ENCODE peak calls at places on chromosomes 11 and 22, in seven cellular contexts. One of them, this sample, is unnamed.

GRCh38 chr22:23696326-23696851 is 5.6 kb downstream of the RGL4 start:
- DNase-seq in lower leg skin: peak
- DNase-seq in kidney epithelial cell: no peak
- DNase-seq in hypothalamus: no peak
- DNase-seq in AG10803: peak
- DNase-seq in GM23248: no peak
- DNase-seq in COLO829: no peak
- DNase-seq in this sample: no peak

GRCh38 chr11:17845431-17845881 is 110.9 kb downstream of the KCNC1 start:
- DNase-seq in hypothalamus: no peak
- DNase-seq in kidney epithelial cell: no peak
- DNase-seq in GM23248: peak
- DNase-seq in AG10803: peak
- DNase-seq in COLO829: no peak
- DNase-seq in lower leg skin: no peak
- DNase-seq in this sample: no peak

GRCh38 chr22:39290248-39290720 is 29.1 kb downstream of the RPL3 start:
- DNase-seq in hypothalamus: no peak
- DNase-seq in kidney epithelial cell: no peak
- DNase-seq in COLO829: no peak
- DNase-seq in lower leg skin: no peak
- DNase-seq in GM23248: no peak
- DNase-seq in AG10803: no peak
- DNase-seq in this sample: no peak

GRCh38 chr11:69400769-69401590 is 80.5 kb upstream of the LINC01488 start:
- DNase-seq in AG10803: no peak
- DNase-seq in lower leg skin: no peak
- DNase-seq in kidney epithelial cell: no peak
- DNase-seq in GM23248: no peak
- DNase-seq in COLO829: no peak
- DNase-seq in hypothalamus: no peak
- DNase-seq in this sample: no peak

GRCh38 chr11:16605971-16606783 is 132.3 kb upstream of the C11orf58 start:
- DNase-seq in hypothalamus: no peak
- DNase-seq in lower leg skin: peak
- DNase-seq in COLO829: peak
- DNase-seq in GM23248: peak
- DNase-seq in kidney epithelial cell: peak
- DNase-seq in AG10803: peak
- DNase-seq in this sample: peak

GRCh38 chr22:41356430-41357028 is 25.2 kb upstream of the TEF start:
- DNase-seq in COLO829: no peak
- DNase-seq in AG10803: no peak
- DNase-seq in kidney epithelial cell: no peak
- DNase-seq in hypothalamus: no peak
- DNase-seq in lower leg skin: no peak
- DNase-seq in GM23248: no peak
- DNase-seq in this sample: no peak

GRCh38 chr11:79122759-79123158 is 318.1 kb downstream of the TENM4 start:
- DNase-seq in kidney epithelial cell: peak
- DNase-seq in COLO829: no peak
- DNase-seq in AG10803: no peak
- DNase-seq in GM23248: no peak
- DNase-seq in lower leg skin: peak
- DNase-seq in hypothalamus: no peak
- DNase-seq in this sample: no peak

GRCh38 chr11:57131080-57131790 is 50.5 kb upstream of the LRRC55 start:
- DNase-seq in AG10803: peak
- DNase-seq in GM23248: peak
- DNase-seq in hypothalamus: no peak
- DNase-seq in lower leg skin: no peak
- DNase-seq in kidney epithelial cell: no peak
- DNase-seq in COLO829: no peak
- DNase-seq in this sample: peak

GRCh38 chr22:21082248-21082647 is 36.5 kb downstream of the LRRC74B start:
- DNase-seq in GM23248: no peak
- DNase-seq in kidney epithelial cell: no peak
- DNase-seq in AG10803: no peak
- DNase-seq in COLO829: no peak
- DNase-seq in lower leg skin: no peak
- DNase-seq in hypothalamus: no peak
- DNase-seq in this sample: no peak

GRCh38 chr22:38412435-38413084 is 42.4 kb downstream of the KCNJ4 start:
- DNase-seq in AG10803: no peak
- DNase-seq in GM23248: peak
- DNase-seq in COLO829: peak
- DNase-seq in hypothalamus: no peak
- DNase-seq in lower leg skin: peak
- DNase-seq in kidney epithelial cell: no peak
- DNase-seq in this sample: peak

GRCh38 chr11:73429121-73429740 is 53.0 kb downstream of the RELT start:
- DNase-seq in GM23248: peak
- DNase-seq in COLO829: no peak
- DNase-seq in kidney epithelial cell: no peak
- DNase-seq in lower leg skin: no peak
- DNase-seq in hypothalamus: no peak
- DNase-seq in AG10803: peak
- DNase-seq in this sample: no peak

GRCh38 chr22:23190526-23190925 is 10.2 kb downstream of the BCR start:
- DNase-seq in GM23248: no peak
- DNase-seq in kidney epithelial cell: no peak
- DNase-seq in COLO829: no peak
- DNase-seq in AG10803: no peak
- DNase-seq in hypothalamus: no peak
- DNase-seq in lower leg skin: no peak
- DNase-seq in this sample: no peak

GRCh38 chr22:31075961-31076360 is 5.2 kb upstream of the SMTN start:
- DNase-seq in COLO829: no peak
- DNase-seq in GM23248: peak
- DNase-seq in lower leg skin: peak
- DNase-seq in hypothalamus: no peak
- DNase-seq in AG10803: peak
- DNase-seq in kidney epithelial cell: no peak
- DNase-seq in this sample: no peak

GRCh38 chr11:116563028-116563712 is 209.6 kb downstream of the BUD13 start:
- DNase-seq in hypothalamus: no peak
- DNase-seq in COLO829: peak
- DNase-seq in GM23248: peak
- DNase-seq in lower leg skin: no peak
- DNase-seq in kidney epithelial cell: no peak
- DNase-seq in AG10803: peak
- DNase-seq in this sample: no peak

GRCh38 chr11:91795139-91795887 is 429.3 kb upstream of the FAT3 start:
- DNase-seq in AG10803: no peak
- DNase-seq in COLO829: no peak
- DNase-seq in kidney epithelial cell: peak
- DNase-seq in hypothalamus: no peak
- DNase-seq in GM23248: no peak
- DNase-seq in lower leg skin: no peak
- DNase-seq in this sample: no peak

GRCh38 chr22:39748877-39749276 is 144.7 kb downstream of the ENTHD1 start:
- DNase-seq in COLO829: peak
- DNase-seq in lower leg skin: no peak
- DNase-seq in GM23248: peak
- DNase-seq in hypothalamus: no peak
- DNase-seq in AG10803: peak
- DNase-seq in kidney epithelial cell: no peak
- DNase-seq in this sample: no peak

GRCh38 chr11:47373876-47374820 is 4.2 kb downstream of the SPI1 start:
- DNase-seq in AG10803: peak
- DNase-seq in COLO829: peak
- DNase-seq in lower leg skin: peak
- DNase-seq in kidney epithelial cell: no peak
- DNase-seq in hypothalamus: peak
- DNase-seq in GM23248: peak
- DNase-seq in this sample: peak

GRCh38 chr11:122100222-122101080 is 15.6 kb downstream of the BLID start:
- DNase-seq in kidney epithelial cell: no peak
- DNase-seq in AG10803: peak
- DNase-seq in COLO829: no peak
- DNase-seq in hypothalamus: peak
- DNase-seq in GM23248: peak
- DNase-seq in lower leg skin: peak
- DNase-seq in this sample: no peak

GRCh38 chr11:117572671-117573070 is 224.3 kb downstream of the DSCAML1 start:
- DNase-seq in COLO829: no peak
- DNase-seq in hypothalamus: no peak
- DNase-seq in GM23248: no peak
- DNase-seq in kidney epithelial cell: no peak
- DNase-seq in lower leg skin: no peak
- DNase-seq in AG10803: no peak
- DNase-seq in this sample: no peak

GRCh38 chr11:82936261-82936660 is 34.7 kb downstream of the DDIAS start:
- DNase-seq in AG10803: no peak
- DNase-seq in GM23248: peak
- DNase-seq in kidney epithelial cell: no peak
- DNase-seq in hypothalamus: no peak
- DNase-seq in COLO829: no peak
- DNase-seq in lower leg skin: no peak
- DNase-seq in this sample: no peak

GRCh38 chr11:107563702-107564101 is 1.8 kb downstream of the ALKBH8 start:
- DNase-seq in AG10803: peak
- DNase-seq in hypothalamus: no peak
- DNase-seq in COLO829: peak
- DNase-seq in kidney epithelial cell: no peak
- DNase-seq in GM23248: peak
- DNase-seq in lower leg skin: no peak
- DNase-seq in this sample: no peak

GRCh38 chr11:3058753-3059664 is 1.8 kb upstream of the CARS1 start:
- DNase-seq in GM23248: peak
- DNase-seq in AG10803: peak
- DNase-seq in hypothalamus: no peak
- DNase-seq in kidney epithelial cell: peak
- DNase-seq in COLO829: no peak
- DNase-seq in lower leg skin: no peak
- DNase-seq in this sample: no peak

GRCh38 chr11:97610000-97610399 is 1220.2 kb downstream of the JRKL start:
- DNase-seq in kidney epithelial cell: no peak
- DNase-seq in AG10803: no peak
- DNase-seq in lower leg skin: no peak
- DNase-seq in GM23248: peak
- DNase-seq in hypothalamus: no peak
- DNase-seq in COLO829: no peak
- DNase-seq in this sample: no peak

GRCh38 chr22:23353004-23353403 is 172.7 kb downstream of the BCR start:
- DNase-seq in COLO829: no peak
- DNase-seq in GM23248: no peak
- DNase-seq in lower leg skin: peak
- DNase-seq in hypothalamus: no peak
- DNase-seq in kidney epithelial cell: no peak
- DNase-seq in AG10803: no peak
- DNase-seq in this sample: no peak

GRCh38 chr11:57392421-57393105 is 2.1 kb upstream of the PRG2 start:
- DNase-seq in GM23248: no peak
- DNase-seq in COLO829: no peak
- DNase-seq in lower leg skin: no peak
- DNase-seq in hypothalamus: no peak
- DNase-seq in kidney epithelial cell: no peak
- DNase-seq in AG10803: no peak
- DNase-seq in this sample: no peak

GRCh38 chr11:27672836-27673464 is 27.3 kb downstream of the BDNF start:
- DNase-seq in AG10803: peak
- DNase-seq in GM23248: peak
- DNase-seq in COLO829: no peak
- DNase-seq in hypothalamus: no peak
- DNase-seq in kidney epithelial cell: no peak
- DNase-seq in lower leg skin: no peak
- DNase-seq in this sample: no peak

GRCh38 chr11:78037056-78037455 is 14.0 kb upstream of the KCTD14 start:
- DNase-seq in hypothalamus: no peak
- DNase-seq in kidney epithelial cell: no peak
- DNase-seq in lower leg skin: no peak
- DNase-seq in AG10803: no peak
- DNase-seq in GM23248: no peak
- DNase-seq in COLO829: no peak
- DNase-seq in this sample: peak

GRCh38 chr11:22203281-22203680 is 10.4 kb downstream of the ANO5 start:
- DNase-seq in hypothalamus: no peak
- DNase-seq in GM23248: no peak
- DNase-seq in kidney epithelial cell: no peak
- DNase-seq in AG10803: no peak
- DNase-seq in lower leg skin: no peak
- DNase-seq in COLO829: no peak
- DNase-seq in this sample: no peak

GRCh38 chr11:19953342-19953741 is 206.9 kb downstream of the DBX1 start:
- DNase-seq in lower leg skin: peak
- DNase-seq in AG10803: peak
- DNase-seq in hypothalamus: no peak
- DNase-seq in COLO829: peak
- DNase-seq in kidney epithelial cell: peak
- DNase-seq in GM23248: peak
- DNase-seq in this sample: no peak

GRCh38 chr22:16932577-16932976 is 75.4 kb downstream of the GAB4 start:
- DNase-seq in kidney epithelial cell: no peak
- DNase-seq in GM23248: peak
- DNase-seq in AG10803: no peak
- DNase-seq in hypothalamus: no peak
- DNase-seq in lower leg skin: no peak
- DNase-seq in COLO829: peak
- DNase-seq in this sample: no peak

GRCh38 chr22:49483946-49484345 is 343.7 kb downstream of the BRD1 start:
- DNase-seq in kidney epithelial cell: no peak
- DNase-seq in AG10803: no peak
- DNase-seq in hypothalamus: no peak
- DNase-seq in COLO829: no peak
- DNase-seq in GM23248: no peak
- DNase-seq in lower leg skin: peak
- DNase-seq in this sample: no peak

GRCh38 chr22:29475550-29475949 is 4.5 kb upstream of the NEFH start:
- DNase-seq in AG10803: no peak
- DNase-seq in hypothalamus: no peak
- DNase-seq in kidney epithelial cell: no peak
- DNase-seq in lower leg skin: no peak
- DNase-seq in GM23248: no peak
- DNase-seq in COLO829: no peak
- DNase-seq in this sample: no peak

GRCh38 chr22:37187891-37188761 is at the start of gene C1QTNF6:
- DNase-seq in hypothalamus: no peak
- DNase-seq in lower leg skin: no peak
- DNase-seq in AG10803: peak
- DNase-seq in kidney epithelial cell: no peak
- DNase-seq in GM23248: peak
- DNase-seq in COLO829: no peak
- DNase-seq in this sample: no peak

GRCh38 chr11:2670541-2671100 is 29.2 kb downstream of the KCNQ1OT1 start:
- DNase-seq in kidney epithelial cell: no peak
- DNase-seq in COLO829: no peak
- DNase-seq in AG10803: no peak
- DNase-seq in GM23248: no peak
- DNase-seq in lower leg skin: peak
- DNase-seq in hypothalamus: no peak
- DNase-seq in this sample: no peak